ENCODE peak calls at places on chromosome 14, in six cellular contexts. M is fibroblast of pulmonary artery; G is activated naive CD8-positive, alpha-beta T cell treated with anti-CD3 and anti-CD28 coated beads, Interleukin-2, amount 50 U/mL, for 24 hours; P is amniotic stem cell; Z is AG08396; B is GM13977. O is an unnamed sample.

GRCh38 chr14:92540472-92541048 is 27.0 kb downstream of the RIN3 start:
- DNase-seq in G (no peak), B (no peak), Z (peak; percentile 92), M (peak; percentile 100), P (peak; percentile 98), O (peak; percentile 32)

GRCh38 chr14:95496690-95497241 is 19.7 kb downstream of the SYNE3 start:
- DNase-seq in P (no peak), M (peak; percentile 80), Z (peak; percentile 25), G (no peak), B (no peak), O (no peak)

GRCh38 chr14:75049136-75049535 is 2.1 kb downstream of the MLH3 start:
- DNase-seq in Z (no peak), P (no peak), B (no peak), G (no peak), M (no peak), O (no peak)

GRCh38 chr14:51157012-51157411 is 62.1 kb upstream of the TRIM9 start:
- DNase-seq in M (peak; percentile 48), B (peak; percentile 27), Z (no peak), G (no peak), P (no peak), O (peak; percentile 54)

GRCh38 chr14:75361751-75362433 is 65.9 kb upstream of the JDP2 start:
- DNase-seq in B (no peak), M (peak; percentile 6), P (no peak), G (no peak), Z (peak; percentile 23), O (no peak)

GRCh38 chr14:26026384-26026783 is 571.4 kb downstream of the NOVA1 start:
- DNase-seq in Z (no peak), P (no peak), M (no peak), G (no peak), B (no peak), O (no peak)

GRCh38 chr14:50813544-50813863 is 17.5 kb downstream of the NIN start:
- DNase-seq in P (no peak), Z (no peak), G (no peak), M (peak; percentile 54), B (peak; percentile 32), O (peak; percentile 66)

GRCh38 chr14:37262649-37263048 is 64.9 kb downstream of the MIPOL1 start:
- DNase-seq in B (no peak), Z (no peak), M (no peak), G (no peak), P (no peak), O (no peak)

GRCh38 chr14:88825078-88825458 is 617 bp downstream of the TTC8 start:
- DNase-seq in B (no peak), G (no peak), P (no peak), Z (no peak), M (peak; percentile 25), O (no peak)

GRCh38 chr14:104893435-104894207 is 28.6 kb downstream of the CEP170B start:
- DNase-seq in M (no peak), P (no peak), G (peak; percentile 1), B (no peak), Z (no peak), O (peak; percentile 5)

GRCh38 chr14:31221266-31221665 is 13.7 kb upstream of the HECTD1 start:
- DNase-seq in Z (no peak), B (no peak), M (no peak), P (no peak), G (no peak), O (no peak)

GRCh38 chr14:54114941-54115340 is 158.3 kb upstream of the BMP4 start:
- DNase-seq in G (no peak), M (no peak), Z (no peak), P (no peak), B (no peak), O (no peak)

O was measured in GM12865.